ENCODE peak calls at places on chromosomes 13 and 19, in five cellular contexts. One of them, this sample, is unnamed.

GRCh38 chr13:41854758-41855157 is 106.2 kb downstream of the VWA8 start:
- DNase-seq in MCF 10A: no peak
- DNase-seq in heart right ventricle: no peak
- DNase-seq in fibroblast of the aortic adventitia: peak; percentile 36
- DNase-seq in body of pancreas: no peak
- DNase-seq in this sample: no peak

GRCh38 chr13:77353980-77354379 is 27.1 kb upstream of the MYCBP2 start:
- DNase-seq in heart right ventricle: no peak
- DNase-seq in fibroblast of the aortic adventitia: no peak
- DNase-seq in MCF 10A: no peak
- DNase-seq in body of pancreas: no peak
- DNase-seq in this sample: no peak

GRCh38 chr13:113796948-113797676 is 38.1 kb downstream of the TMEM255B start:
- DNase-seq in heart right ventricle: no peak
- DNase-seq in fibroblast of the aortic adventitia: no peak
- DNase-seq in body of pancreas: no peak
- DNase-seq in MCF 10A: no peak
- DNase-seq in this sample: no peak

GRCh38 chr13:73879346-73880020 is 254.7 kb downstream of the KLF12 start:
- DNase-seq in heart right ventricle: no peak
- DNase-seq in MCF 10A: no peak
- DNase-seq in fibroblast of the aortic adventitia: no peak
- DNase-seq in body of pancreas: no peak
- DNase-seq in this sample: no peak

GRCh38 chr13:109744512-109745051 is 41.8 kb downstream of the IRS2 start:
- DNase-seq in MCF 10A: peak; percentile 72
- DNase-seq in heart right ventricle: no peak
- DNase-seq in body of pancreas: peak; percentile 33
- DNase-seq in fibroblast of the aortic adventitia: no peak
- DNase-seq in this sample: no peak

GRCh38 chr19:3135961-3136683 is at the start of gene GNA15:
- DNase-seq in MCF 10A: peak; percentile 74
- DNase-seq in fibroblast of the aortic adventitia: no peak
- DNase-seq in body of pancreas: no peak
- DNase-seq in heart right ventricle: peak; percentile 25
- DNase-seq in this sample: peak; percentile 83

GRCh38 chr13:23723463-23723862 is 153.3 kb downstream of the TNFRSF19 start:
- DNase-seq in MCF 10A: no peak
- DNase-seq in fibroblast of the aortic adventitia: peak; percentile 70
- DNase-seq in body of pancreas: no peak
- DNase-seq in heart right ventricle: no peak
- DNase-seq in this sample: no peak

GRCh38 chr13:21657538-21657937 is 13.3 kb upstream of the FGF9 start:
- DNase-seq in fibroblast of the aortic adventitia: peak; percentile 11
- DNase-seq in MCF 10A: peak; percentile 73
- DNase-seq in heart right ventricle: no peak
- DNase-seq in body of pancreas: no peak
- DNase-seq in this sample: no peak

GRCh38 chr13:78409172-78409571 is 194.2 kb downstream of the POU4F1 start:
- DNase-seq in heart right ventricle: no peak
- DNase-seq in fibroblast of the aortic adventitia: no peak
- DNase-seq in body of pancreas: no peak
- DNase-seq in MCF 10A: no peak
- DNase-seq in this sample: no peak

GRCh38 chr13:23608704-23609413 is 38.6 kb downstream of the TNFRSF19 start:
- DNase-seq in heart right ventricle: peak; percentile 52
- DNase-seq in fibroblast of the aortic adventitia: no peak
- DNase-seq in MCF 10A: no peak
- DNase-seq in body of pancreas: peak; percentile 38
- DNase-seq in this sample: no peak

GRCh38 chr19:38385057-38385803 is 2.6 kb downstream of the GGN start:
- DNase-seq in fibroblast of the aortic adventitia: no peak
- DNase-seq in heart right ventricle: no peak
- DNase-seq in MCF 10A: no peak
- DNase-seq in body of pancreas: no peak
- DNase-seq in this sample: no peak

GRCh38 chr19:4597278-4597974 is 37.9 kb upstream of the SEMA6B start:
- DNase-seq in heart right ventricle: no peak
- DNase-seq in MCF 10A: no peak
- DNase-seq in body of pancreas: no peak
- DNase-seq in fibroblast of the aortic adventitia: no peak
- DNase-seq in this sample: no peak

GRCh38 chr13:80469841-80470378 is 129.0 kb upstream of the SPRY2 start:
- DNase-seq in heart right ventricle: peak; percentile 50
- DNase-seq in MCF 10A: peak; percentile 92
- DNase-seq in body of pancreas: peak; percentile 38
- DNase-seq in fibroblast of the aortic adventitia: peak; percentile 72
- DNase-seq in this sample: no peak

GRCh38 chr19:3785938-3786824 is at the start of gene MATK:
- DNase-seq in fibroblast of the aortic adventitia: no peak
- DNase-seq in body of pancreas: no peak
- DNase-seq in MCF 10A: no peak
- DNase-seq in heart right ventricle: no peak
- DNase-seq in this sample: peak; percentile 71

GRCh38 chr13:81677857-81678256 is 1336.9 kb upstream of the SPRY2 start:
- DNase-seq in fibroblast of the aortic adventitia: no peak
- DNase-seq in heart right ventricle: no peak
- DNase-seq in body of pancreas: no peak
- DNase-seq in MCF 10A: no peak
- DNase-seq in this sample: no peak

GRCh38 chr13:74243637-74244526 is 109.7 kb upstream of the KLF12 start:
- DNase-seq in body of pancreas: no peak
- DNase-seq in heart right ventricle: no peak
- DNase-seq in MCF 10A: peak; percentile 63
- DNase-seq in fibroblast of the aortic adventitia: peak; percentile 75
- DNase-seq in this sample: no peak

DNA sequence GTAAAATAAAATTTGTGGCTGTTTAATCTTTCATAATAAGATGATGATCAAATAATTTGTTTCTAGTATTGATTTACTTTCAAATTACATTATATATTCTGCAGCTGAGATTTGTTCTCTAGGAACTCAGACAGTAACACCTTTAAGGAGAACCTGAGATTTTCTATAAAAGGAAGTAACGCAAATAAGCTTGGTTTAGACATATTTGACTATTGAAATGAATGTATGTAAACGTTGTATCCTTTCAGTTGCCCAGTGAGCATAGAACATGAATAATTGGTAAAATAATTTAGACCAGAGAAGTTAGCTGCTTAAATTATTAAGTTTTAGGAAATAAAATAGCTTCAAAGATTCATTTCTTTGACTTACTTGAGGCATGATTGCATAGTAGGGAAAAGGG is 3.1 kb downstream of the CDK8 start:
- DNase-seq in heart right ventricle: no peak
- DNase-seq in MCF 10A: no peak
- DNase-seq in body of pancreas: no peak
- DNase-seq in fibroblast of the aortic adventitia: no peak
- DNase-seq in this sample: peak; percentile 22
- TF ChIP-seq CTCF in heart right ventricle: no peak
- TF ChIP-seq CTCF in MCF 10A: no peak
- TF ChIP-seq CTCF in body of pancreas: no peak
- TF ChIP-seq CTCF in fibroblast of the aortic adventitia: no peak
- TF ChIP-seq CTCF in this sample: no peak

DNA sequence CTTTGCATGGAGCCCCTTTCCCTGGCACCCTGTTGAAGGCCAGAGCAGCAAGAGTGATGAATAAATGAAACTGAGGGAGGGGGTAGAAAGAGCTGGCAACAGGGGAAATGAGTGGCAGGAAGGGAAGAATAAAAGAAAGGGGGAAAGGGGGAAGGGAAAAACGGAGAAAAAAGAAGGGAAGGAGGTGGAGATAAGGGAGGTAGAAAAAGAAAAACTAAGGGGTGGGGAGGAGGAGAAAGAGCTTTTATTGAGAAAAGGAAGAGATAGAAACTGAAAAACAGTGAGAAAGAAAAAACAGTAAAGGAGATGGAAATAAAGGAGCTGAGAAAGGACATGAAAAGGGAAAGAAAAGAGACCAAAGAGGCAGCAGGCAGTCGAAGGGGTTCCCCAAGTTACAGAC is 42.1 kb downstream of the DEDD2 start:
- DNase-seq in MCF 10A: no peak
- DNase-seq in fibroblast of the aortic adventitia: no peak
- DNase-seq in body of pancreas: no peak
- DNase-seq in heart right ventricle: no peak
- DNase-seq in this sample: no peak
- TF ChIP-seq CTCF in MCF 10A: no peak
- TF ChIP-seq CTCF in fibroblast of the aortic adventitia: no peak
- TF ChIP-seq CTCF in body of pancreas: no peak
- TF ChIP-seq CTCF in heart right ventricle: no peak
- TF ChIP-seq CTCF in this sample: no peak

DNA sequence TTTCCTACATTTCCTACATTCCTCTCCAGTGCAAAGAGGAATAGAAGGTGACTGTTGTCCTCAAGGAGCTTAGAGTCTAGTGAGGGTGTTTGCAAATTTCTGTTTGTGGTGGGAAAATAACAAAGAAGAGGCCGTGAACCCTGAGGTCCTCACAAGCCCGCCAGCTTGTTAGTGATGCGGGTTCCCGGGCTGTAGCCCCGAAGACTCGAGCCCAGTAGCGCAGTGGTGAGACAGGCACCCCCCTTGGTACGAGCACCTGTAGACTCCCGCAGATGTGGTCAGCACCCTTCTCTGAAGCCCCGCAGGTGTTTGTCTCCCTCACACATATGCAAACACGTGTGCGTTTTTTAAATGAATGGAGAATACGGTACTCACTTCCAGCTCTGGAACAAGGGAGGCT is 26.5 kb upstream of the SPACA7 start:
- DNase-seq in fibroblast of the aortic adventitia: no peak
- DNase-seq in body of pancreas: no peak
- DNase-seq in MCF 10A: no peak
- DNase-seq in heart right ventricle: no peak
- DNase-seq in this sample: no peak
- TF ChIP-seq CTCF in fibroblast of the aortic adventitia: no peak
- TF ChIP-seq CTCF in body of pancreas: no peak
- TF ChIP-seq CTCF in MCF 10A: no peak
- TF ChIP-seq CTCF in heart right ventricle: no peak
- TF ChIP-seq CTCF in this sample: no peak

DNA sequence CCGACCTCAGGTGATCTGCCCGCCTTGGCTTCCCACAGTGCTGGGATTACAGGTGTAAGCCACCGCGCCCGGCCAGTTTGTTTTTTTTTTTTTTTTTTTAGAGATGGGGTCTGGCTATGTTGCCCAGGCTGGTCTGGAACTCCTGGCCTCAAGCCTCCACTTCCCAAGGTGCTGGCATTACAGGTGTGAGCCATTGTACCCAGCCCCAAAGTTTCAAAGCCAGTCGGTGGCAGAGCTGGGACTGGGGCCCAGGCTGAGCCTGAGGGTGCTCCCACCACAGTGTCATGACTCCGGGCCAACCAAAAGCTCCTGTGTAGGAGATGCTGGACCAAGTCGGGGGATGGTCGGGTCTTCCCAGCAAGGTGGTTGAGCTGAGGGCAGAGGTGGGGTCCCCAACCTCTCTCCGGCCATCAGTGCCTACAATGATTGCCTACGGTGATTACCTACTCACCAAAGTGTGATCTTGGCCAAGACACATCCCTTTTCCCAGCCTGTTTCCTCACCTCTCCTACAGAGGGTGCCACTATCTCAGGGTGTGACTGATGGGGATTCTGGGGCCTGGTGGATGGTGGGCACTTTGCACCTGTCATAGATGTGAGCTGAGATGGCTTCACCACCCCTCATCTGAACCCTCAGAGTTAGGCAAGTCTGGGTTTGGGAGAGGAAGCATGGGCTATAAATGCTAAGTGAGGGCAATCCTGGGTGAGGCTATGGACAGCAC is 5.9 kb upstream of the SAMD1 start:
- DNase-seq in body of pancreas: no peak
- DNase-seq in heart right ventricle: no peak
- DNase-seq in MCF 10A: no peak
- DNase-seq in fibroblast of the aortic adventitia: no peak
- DNase-seq in this sample: no peak
- TF ChIP-seq CTCF in body of pancreas: peak; percentile 3
- TF ChIP-seq CTCF in heart right ventricle: peak; percentile 22
- TF ChIP-seq CTCF in MCF 10A: peak; percentile 8
- TF ChIP-seq CTCF in fibroblast of the aortic adventitia: no peak
- TF ChIP-seq CTCF in this sample: no peak

This sample was measured in GM20000.